ENCODE peak calls at places on chromosomes 4 and X, in five cellular contexts. One of them, this sample, is unnamed.

GRCh38 chrX:17939724-17940123 is 78.6 kb upstream of the RAI2 start:
- DNase-seq in non-pigmented ciliary epithelial cell: no peak
- DNase-seq in foreskin fibroblast: no peak
- DNase-seq in OCI-LY7: no peak
- DNase-seq in activated T-cell treated with anti-CD3 and anti-CD28 coated beads, Interleukin-2, amount 50 U/mL, for 1 hour: no peak
- DNase-seq in this sample: no peak

GRCh38 chrX:123993326-123993725 is 31.8 kb downstream of the STAG2 start:
- DNase-seq in non-pigmented ciliary epithelial cell: peak
- DNase-seq in foreskin fibroblast: peak
- DNase-seq in OCI-LY7: no peak
- DNase-seq in activated T-cell treated with anti-CD3 and anti-CD28 coated beads, Interleukin-2, amount 50 U/mL, for 1 hour: no peak
- DNase-seq in this sample: no peak

GRCh38 chrX:15947648-15948317 is 93.2 kb upstream of the AP1S2 start:
- DNase-seq in non-pigmented ciliary epithelial cell: peak
- DNase-seq in foreskin fibroblast: peak
- DNase-seq in OCI-LY7: no peak
- DNase-seq in activated T-cell treated with anti-CD3 and anti-CD28 coated beads, Interleukin-2, amount 50 U/mL, for 1 hour: no peak
- DNase-seq in this sample: no peak

GRCh38 chr4:165609653-165610052 is 230.8 kb downstream of the CPE start:
- DNase-seq in non-pigmented ciliary epithelial cell: no peak
- DNase-seq in foreskin fibroblast: no peak
- DNase-seq in OCI-LY7: no peak
- DNase-seq in activated T-cell treated with anti-CD3 and anti-CD28 coated beads, Interleukin-2, amount 50 U/mL, for 1 hour: no peak
- DNase-seq in this sample: no peak

GRCh38 chr4:117134386-117134785 is 49.0 kb upstream of the TRAM1L1 start:
- DNase-seq in non-pigmented ciliary epithelial cell: peak
- DNase-seq in foreskin fibroblast: peak
- DNase-seq in OCI-LY7: no peak
- DNase-seq in activated T-cell treated with anti-CD3 and anti-CD28 coated beads, Interleukin-2, amount 50 U/mL, for 1 hour: no peak
- DNase-seq in this sample: no peak

GRCh38 chrX:1462596-1463251 is 10.0 kb upstream of the ASMTL start:
- DNase-seq in non-pigmented ciliary epithelial cell: peak
- DNase-seq in foreskin fibroblast: peak
- DNase-seq in OCI-LY7: no peak
- DNase-seq in activated T-cell treated with anti-CD3 and anti-CD28 coated beads, Interleukin-2, amount 50 U/mL, for 1 hour: peak
- DNase-seq in this sample: peak

GRCh38 chrX:15617111-15617510 is 16.4 kb upstream of the ACE2 start:
- DNase-seq in non-pigmented ciliary epithelial cell: no peak
- DNase-seq in foreskin fibroblast: no peak
- DNase-seq in OCI-LY7: no peak
- DNase-seq in activated T-cell treated with anti-CD3 and anti-CD28 coated beads, Interleukin-2, amount 50 U/mL, for 1 hour: no peak
- DNase-seq in this sample: no peak

GRCh38 chrX:29318051-29318450 is 730.8 kb downstream of the IL1RAPL1 start:
- DNase-seq in non-pigmented ciliary epithelial cell: no peak
- DNase-seq in foreskin fibroblast: peak
- DNase-seq in OCI-LY7: no peak
- DNase-seq in activated T-cell treated with anti-CD3 and anti-CD28 coated beads, Interleukin-2, amount 50 U/mL, for 1 hour: no peak
- DNase-seq in this sample: no peak

GRCh38 chrX:17682259-17682658 is 55.0 kb upstream of the SCML1 start:
- DNase-seq in non-pigmented ciliary epithelial cell: no peak
- DNase-seq in foreskin fibroblast: no peak
- DNase-seq in OCI-LY7: no peak
- DNase-seq in activated T-cell treated with anti-CD3 and anti-CD28 coated beads, Interleukin-2, amount 50 U/mL, for 1 hour: no peak
- DNase-seq in this sample: no peak